ENCODE peak calls at places on chromosomes 16 and 17, in five cellular contexts. M is psoas muscle, T is fibroblast of mammary gland, D is A549, W is AG10803. E is an unnamed sample.

GRCh38 chr17:15914400-15915165 is 30.3 kb upstream of the ADORA2B start:
- DNase-seq in W (peak; percentile 24), M (no peak), T (peak; percentile 74), D (no peak), E (peak; percentile 60)

GRCh38 chr17:50593321-50593720 is 32.8 kb downstream of the CACNA1G start:
- DNase-seq in T (no peak), W (no peak), M (no peak), D (no peak), E (no peak)

GRCh38 chr17:8062435-8062806 is 23.6 kb downstream of the ALOX15B start:
- DNase-seq in D (no peak), M (no peak), W (no peak), T (peak; percentile 63), E (peak; percentile 62)

GRCh38 chr17:67260051-67260987 is 15.3 kb upstream of the HELZ start:
- DNase-seq in M (peak; percentile 20), D (peak; percentile 48), T (peak; percentile 87), W (peak; percentile 86), E (peak; percentile 88)

GRCh38 chr16:25699069-25699468 is 7.3 kb downstream of the HS3ST4 start:
- DNase-seq in T (no peak), D (no peak), M (no peak), W (no peak), E (no peak)

GRCh38 chr16:80058236-80058635 is 457.7 kb upstream of the MAF start:
- DNase-seq in D (no peak), M (peak; percentile 31), T (peak; percentile 6), W (peak; percentile 41), E (peak; percentile 2)

GRCh38 chr17:15414502-15415348 is 52.7 kb downstream of the CDRT4 start:
- DNase-seq in D (no peak), T (no peak), M (peak; percentile 89), W (no peak), E (no peak)

GRCh38 chr17:46109603-46110189 is 83.5 kb downstream of the KANSL1 start:
- DNase-seq in M (no peak), T (no peak), W (no peak), D (no peak), E (no peak)

GRCh38 chr16:29994613-29995329 is 646 bp downstream of the HIRIP3 start:
- DNase-seq in M (peak; percentile 41), W (peak; percentile 33), D (no peak), T (peak; percentile 79), E (peak; percentile 37)

GRCh38 chr16:66947302-66948033 is 12.2 kb downstream of the CES2 start:
- DNase-seq in W (peak; percentile 79), T (peak; percentile 85), M (peak; percentile 83), D (peak; percentile 83), E (peak; percentile 87)

GRCh38 chr17:72403713-72404209 is 282.9 kb downstream of the SOX9 start:
- DNase-seq in D (peak; percentile 68), W (no peak), T (no peak), M (no peak), E (no peak)

GRCh38 chr17:73227944-73228343 is 33.7 kb downstream of the CPSF4L start:
- DNase-seq in W (no peak), D (no peak), T (no peak), M (no peak), E (no peak)

GRCh38 chr17:57921342-57921741 is 33.9 kb downstream of the CUEDC1 start:
- DNase-seq in M (peak; percentile 29), T (peak; percentile 39), D (no peak), W (peak; percentile 59), E (peak; percentile 87)

GRCh38 chr17:29180788-29181160 is 576 bp upstream of the MYO18A start:
- DNase-seq in M (no peak), W (no peak), T (no peak), D (no peak), E (no peak)

GRCh38 chr16:61798741-61799140 is 237.5 kb downstream of the CDH8 start:
- DNase-seq in D (no peak), T (no peak), M (no peak), W (no peak), E (no peak)

GRCh38 chr16:2146739-2147138 is 1.7 kb upstream of the RAB26 start:
- DNase-seq in D (no peak), T (no peak), W (no peak), M (no peak), E (no peak)

GRCh38 chr17:74831442-74832146 is 28.1 kb downstream of the GRIN2C start:
- DNase-seq in M (no peak), W (no peak), T (no peak), D (no peak), E (no peak)

GRCh38 chr17:69223809-69224208 is 4.8 kb downstream of the ABCA10 start:
- DNase-seq in D (no peak), W (peak; percentile 51), T (peak; percentile 50), M (no peak), E (peak; percentile 69)

GRCh38 chr17:63698381-63698885 is 1.5 kb downstream of the LIMD2 start:
- DNase-seq in M (no peak), T (no peak), D (no peak), W (no peak), E (no peak)

GRCh38 chr17:14356043-14356637 is 55.3 kb downstream of the HS3ST3B1 start:
- DNase-seq in W (no peak), D (no peak), M (no peak), T (no peak), E (no peak)

GRCh38 chr17:51741447-51741846 is 417.1 kb downstream of the CA10 start:
- DNase-seq in D (peak; percentile 22), M (no peak), T (no peak), W (no peak), E (no peak)

GRCh38 chr17:2418572-2418971 is 17.7 kb upstream of the MNT start:
- DNase-seq in M (peak; percentile 31), W (peak; percentile 64), T (no peak), D (no peak), E (no peak)

GRCh38 chr16:64089697-64090096 is 1032.2 kb downstream of the CDH11 start:
- DNase-seq in W (peak; percentile 25), D (peak; percentile 11), M (no peak), T (peak; percentile 36), E (peak; percentile 39)

GRCh38 chr16:16861546-16861945 is 482.6 kb downstream of the NPIPA7 start:
- DNase-seq in T (peak; percentile 45), M (peak; percentile 19), W (peak; percentile 53), D (peak; percentile 52), E (peak; percentile 46)

GRCh38 chr17:10125761-10126553 is 72.4 kb downstream of the GAS7 start:
- DNase-seq in W (peak; percentile 51), M (no peak), T (peak; percentile 25), D (no peak), E (peak; percentile 28)

GRCh38 chr16:47499080-47499699 is 38.1 kb downstream of the PHKB start:
- DNase-seq in D (no peak), W (no peak), T (no peak), M (no peak), E (no peak)

GRCh38 chr17:48995332-48995870 is 1.8 kb upstream of the IGF2BP1 start:
- DNase-seq in M (no peak), T (no peak), W (no peak), D (peak; percentile 83), E (no peak)

GRCh38 chr17:32783602-32784001 is 93.3 kb downstream of the MYO1D start:
- DNase-seq in M (no peak), D (peak; percentile 69), W (peak; percentile 76), T (peak; percentile 76), E (peak; percentile 76)

GRCh38 chr16:17512636-17513220 is 42.0 kb upstream of the XYLT1 start:
- DNase-seq in M (no peak), D (no peak), W (peak; percentile 87), T (peak; percentile 48), E (peak; percentile 48)

GRCh38 chr17:65547253-65547670 is 14.2 kb downstream of the AXIN2 start:
- DNase-seq in W (peak; percentile 48), D (peak; percentile 62), M (peak; percentile 44), T (peak; percentile 55), E (peak; percentile 82)

GRCh38 chr17:75084039-75084660 is 3.6 kb upstream of the SLC16A5 start:
- DNase-seq in W (no peak), T (no peak), D (peak; percentile 78), M (no peak), E (no peak)

GRCh38 chr17:2709173-2709661 is 2.3 kb downstream of the CLUH start:
- DNase-seq in T (no peak), M (peak; percentile 56), W (peak; percentile 15), D (peak; percentile 49), E (peak; percentile 32)

GRCh38 chr17:29146369-29146972 is 33.7 kb downstream of the MYO18A start:
- DNase-seq in T (no peak), M (no peak), D (no peak), W (no peak), E (no peak)

GRCh38 chr17:48576479-48577309 is 1.5 kb downstream of the HOXB4 start:
- DNase-seq in W (peak; percentile 75), T (peak; percentile 81), M (peak; percentile 78), D (no peak), E (peak; percentile 84)

GRCh38 chr16:28218109-28218508 is 6.3 kb upstream of the XPO6 start:
- DNase-seq in T (peak; percentile 66), D (peak; percentile 49), M (no peak), W (peak; percentile 72), E (peak; percentile 60)
- TF ChIP-seq CTCF in T (peak; percentile 65), D (peak; percentile 20), M (no peak), W (peak; percentile 80), E (peak; percentile 66)

GRCh38 chr16:85137323-85138072 is 25.2 kb upstream of the CIBAR2 start:
- DNase-seq in W (peak; percentile 94), D (peak; percentile 42), M (peak; percentile 94), T (peak; percentile 96), E (peak; percentile 94)
- H3K4me3 ChIP-seq in W (peak overlapping the region; percentile 51), D (no peak overlapping the region), M (peak overlapping the region; percentile 64), T (peak overlapping the region; percentile 33), E (peak overlapping the region; percentile 45)

GRCh38 chr16:56787185-56787584 is 57.3 kb downstream of the NUP93 start:
- DNase-seq in T (no peak), D (no peak), M (no peak), W (no peak), E (no peak)
- TF ChIP-seq CTCF in T (no peak), D (no peak), M (no peak), W (no peak), E (no peak)

GRCh38 chr16:54936979-54937672 is 6.5 kb downstream of the IRX5 start:
- DNase-seq in W (peak; percentile 85), T (peak; percentile 65), M (no peak), D (peak; percentile 54), E (peak; percentile 58)
- H3K4me3 ChIP-seq in W (peak overlapping the region; percentile 87), T (peak overlapping the region; percentile 44), M (peak overlapping the region; percentile 89), D (peak overlapping the region; percentile 57), E (peak overlapping the region; percentile 53)

GRCh38 chr17:82271401-82271800 is 2.1 kb downstream of the CSNK1D start:
- DNase-seq in T (no peak), D (no peak), M (no peak), W (no peak), E (no peak)

GRCh38 chr17:82269882-82270500 is 3.5 kb downstream of the CSNK1D start:
- DNase-seq in W (no peak), D (no peak), T (no peak), M (no peak), E (no peak)

GRCh38 chr17:82267575-82268379 is 5.7 kb downstream of the CSNK1D start:
- DNase-seq in W (peak; percentile 94), D (peak; percentile 97), M (peak; percentile 97), T (peak; percentile 99), E (peak; percentile 94)

GRCh38 chr17:82270651-82271050 is 2.8 kb downstream of the CSNK1D start:
- DNase-seq in W (no peak), M (no peak), D (no peak), T (no peak), E (no peak)

GRCh38 chr17:82269138-82269881 is 4.2 kb downstream of the CSNK1D start:
- DNase-seq in W (no peak), M (no peak), T (no peak), D (no peak), E (no peak)
- TF ChIP-seq CTCF in W (no peak), M (no peak), T (no peak), D (no peak), E (no peak)

GRCh38 chr17:78879679-78880186 is 23.3 kb downstream of the CEP295NL start:
- DNase-seq in M (peak; percentile 86), T (peak; percentile 98), W (peak; percentile 96), D (no peak), E (peak; percentile 95)
- H3K4me3 ChIP-seq in M (peak overlapping the region; percentile 31), T (no peak overlapping the region), W (peak overlapping the region; percentile 17), D (no peak overlapping the region), E (peak overlapping the region; percentile 13)